ENCODE peak calls at places on chromosome X, in six cellular contexts. One of them, this sample, is unnamed.
A peak's percentile ranks its signal among the peaks of the same experiment; 100 is the strongest.

GRCh38 chrX:31547416-31547815 is 475.6 kb upstream of the FTHL17 start:
- DNase-seq in GM23248: peak; percentile 29
- DNase-seq in foreskin fibroblast: no peak
- DNase-seq in AG09309: no peak
- DNase-seq in astrocyte of the cerebellum: peak; percentile 27
- DNase-seq in CD4-positive, alpha-beta memory T cell: no peak
- DNase-seq in this sample: no peak

GRCh38 chrX:49877397-49878101 is 1.7 kb upstream of the USP27X start:
- DNase-seq in GM23248: no peak
- DNase-seq in foreskin fibroblast: peak; percentile 9
- DNase-seq in AG09309: no peak
- DNase-seq in astrocyte of the cerebellum: no peak
- DNase-seq in CD4-positive, alpha-beta memory T cell: no peak
- DNase-seq in this sample: no peak

GRCh38 chrX:12447448-12448154 is 309.3 kb downstream of the FRMPD4 start:
- DNase-seq in GM23248: peak; percentile 27
- DNase-seq in foreskin fibroblast: peak; percentile 88
- DNase-seq in AG09309: peak; percentile 85
- DNase-seq in astrocyte of the cerebellum: peak; percentile 27
- DNase-seq in CD4-positive, alpha-beta memory T cell: no peak
- DNase-seq in this sample: peak; percentile 81

GRCh38 chrX:82218361-82218760 is 1016.5 kb downstream of the SH3BGRL start:
- DNase-seq in GM23248: peak; percentile 23
- DNase-seq in foreskin fibroblast: no peak
- DNase-seq in AG09309: no peak
- DNase-seq in astrocyte of the cerebellum: no peak
- DNase-seq in CD4-positive, alpha-beta memory T cell: peak; percentile 20
- DNase-seq in this sample: no peak

GRCh38 chrX:73481521-73481920 is 34.7 kb downstream of the CDX4 start:
- DNase-seq in GM23248: no peak
- DNase-seq in foreskin fibroblast: no peak
- DNase-seq in AG09309: no peak
- DNase-seq in astrocyte of the cerebellum: no peak
- DNase-seq in CD4-positive, alpha-beta memory T cell: no peak
- DNase-seq in this sample: no peak

GRCh38 chrX:140038842-140039241 is 73.5 kb upstream of the CXorf66 start:
- DNase-seq in GM23248: no peak
- DNase-seq in foreskin fibroblast: no peak
- DNase-seq in AG09309: no peak
- DNase-seq in astrocyte of the cerebellum: no peak
- DNase-seq in CD4-positive, alpha-beta memory T cell: no peak
- DNase-seq in this sample: no peak

GRCh38 chrX:137565921-137566745 is at the start of gene ZIC3:
- DNase-seq in GM23248: peak; percentile 35
- DNase-seq in foreskin fibroblast: peak; percentile 17
- DNase-seq in AG09309: no peak
- DNase-seq in astrocyte of the cerebellum: peak; percentile 57
- DNase-seq in CD4-positive, alpha-beta memory T cell: no peak
- DNase-seq in this sample: no peak

GRCh38 chrX:150198776-150199175 is 164.3 kb upstream of the MAMLD1 start:
- DNase-seq in GM23248: peak; percentile 56
- DNase-seq in foreskin fibroblast: peak; percentile 27
- DNase-seq in AG09309: no peak
- DNase-seq in astrocyte of the cerebellum: no peak
- DNase-seq in CD4-positive, alpha-beta memory T cell: no peak
- DNase-seq in this sample: no peak

GRCh38 chrX:45191383-45191782 is 9.3 kb downstream of the DIPK2B start:
- DNase-seq in GM23248: no peak
- DNase-seq in foreskin fibroblast: no peak
- DNase-seq in AG09309: no peak
- DNase-seq in astrocyte of the cerebellum: no peak
- DNase-seq in CD4-positive, alpha-beta memory T cell: no peak
- DNase-seq in this sample: no peak

GRCh38 chrX:11629593-11630211 is 36.0 kb downstream of the ARHGAP6 start:
- DNase-seq in GM23248: peak; percentile 83
- DNase-seq in foreskin fibroblast: peak; percentile 86
- DNase-seq in AG09309: peak; percentile 25
- DNase-seq in astrocyte of the cerebellum: peak; percentile 91
- DNase-seq in CD4-positive, alpha-beta memory T cell: no peak
- DNase-seq in this sample: peak; percentile 8

GRCh38 chrX:1449581-1450149 is 3.0 kb downstream of the ASMTL start:
- DNase-seq in GM23248: no peak
- DNase-seq in foreskin fibroblast: no peak
- DNase-seq in AG09309: no peak
- DNase-seq in astrocyte of the cerebellum: no peak
- DNase-seq in CD4-positive, alpha-beta memory T cell: no peak
- DNase-seq in this sample: no peak

GRCh38 chrX:1448793-1449580 is 3.7 kb downstream of the ASMTL start:
- DNase-seq in GM23248: no peak
- DNase-seq in foreskin fibroblast: no peak
- DNase-seq in AG09309: no peak
- DNase-seq in astrocyte of the cerebellum: no peak
- DNase-seq in CD4-positive, alpha-beta memory T cell: no peak
- DNase-seq in this sample: no peak

GRCh38 chrX:52363247-52363883 is 5.5 kb upstream of the XAGE2 start:
- DNase-seq in GM23248: peak; percentile 10
- DNase-seq in foreskin fibroblast: peak; percentile 25
- DNase-seq in AG09309: no peak
- DNase-seq in astrocyte of the cerebellum: no peak
- DNase-seq in CD4-positive, alpha-beta memory T cell: no peak
- DNase-seq in this sample: no peak

GRCh38 chrX:39613997-39614679 is 483.6 kb downstream of the BCOR start:
- DNase-seq in GM23248: no peak
- DNase-seq in foreskin fibroblast: no peak
- DNase-seq in AG09309: no peak
- DNase-seq in astrocyte of the cerebellum: no peak
- DNase-seq in CD4-positive, alpha-beta memory T cell: no peak
- DNase-seq in this sample: no peak

GRCh38 chrX:130108647-130109428 is 1.5 kb downstream of the ELF4 start:
- DNase-seq in GM23248: peak; percentile 62
- DNase-seq in foreskin fibroblast: peak; percentile 60
- DNase-seq in AG09309: no peak
- DNase-seq in astrocyte of the cerebellum: no peak
- DNase-seq in CD4-positive, alpha-beta memory T cell: no peak
- DNase-seq in this sample: no peak

GRCh38 chrX:41970419-41970818 is 47.1 kb upstream of the CASK start:
- DNase-seq in GM23248: no peak
- DNase-seq in foreskin fibroblast: no peak
- DNase-seq in AG09309: no peak
- DNase-seq in astrocyte of the cerebellum: no peak
- DNase-seq in CD4-positive, alpha-beta memory T cell: no peak
- DNase-seq in this sample: no peak

GRCh38 chrX:110407910-110408545 is 49.4 kb downstream of the RTL9 start:
- DNase-seq in GM23248: peak; percentile 61
- DNase-seq in foreskin fibroblast: peak; percentile 77
- DNase-seq in AG09309: no peak
- DNase-seq in astrocyte of the cerebellum: no peak
- DNase-seq in CD4-positive, alpha-beta memory T cell: peak; percentile 64
- DNase-seq in this sample: no peak

GRCh38 chrX:152632445-152633097 is 5.1 kb upstream of the GABRQ start:
- DNase-seq in GM23248: peak; percentile 49
- DNase-seq in foreskin fibroblast: peak; percentile 66
- DNase-seq in AG09309: peak; percentile 3
- DNase-seq in astrocyte of the cerebellum: peak; percentile 19
- DNase-seq in CD4-positive, alpha-beta memory T cell: peak; percentile 21
- DNase-seq in this sample: peak; percentile 6

GRCh38 chrX:54427837-54428424 is 12.3 kb upstream of the TSR2 start:
- DNase-seq in GM23248: no peak
- DNase-seq in foreskin fibroblast: no peak
- DNase-seq in AG09309: no peak
- DNase-seq in astrocyte of the cerebellum: no peak
- DNase-seq in CD4-positive, alpha-beta memory T cell: no peak
- DNase-seq in this sample: no peak

GRCh38 chrX:76454456-76454927 is 27.0 kb downstream of the MAGEE1 start:
- DNase-seq in GM23248: peak; percentile 41
- DNase-seq in foreskin fibroblast: peak; percentile 0
- DNase-seq in AG09309: no peak
- DNase-seq in astrocyte of the cerebellum: no peak
- DNase-seq in CD4-positive, alpha-beta memory T cell: peak; percentile 33
- DNase-seq in this sample: no peak

GRCh38 chrX:1178580-1179057 is 33.8 kb downstream of the CRLF2 start:
- DNase-seq in GM23248: peak; percentile 24
- DNase-seq in foreskin fibroblast: no peak
- DNase-seq in AG09309: no peak
- DNase-seq in astrocyte of the cerebellum: no peak
- DNase-seq in CD4-positive, alpha-beta memory T cell: peak; percentile 33
- DNase-seq in this sample: no peak

GRCh38 chrX:39645059-39645895 is 452.5 kb downstream of the BCOR start:
- DNase-seq in GM23248: peak; percentile 92
- DNase-seq in foreskin fibroblast: peak; percentile 80
- DNase-seq in AG09309: peak; percentile 32
- DNase-seq in astrocyte of the cerebellum: peak; percentile 43
- DNase-seq in CD4-positive, alpha-beta memory T cell: no peak
- DNase-seq in this sample: peak; percentile 6

GRCh38 chrX:105533951-105534350 is 288.4 kb upstream of the NRK start:
- DNase-seq in GM23248: no peak
- DNase-seq in foreskin fibroblast: peak; percentile 9
- DNase-seq in AG09309: no peak
- DNase-seq in astrocyte of the cerebellum: no peak
- DNase-seq in CD4-positive, alpha-beta memory T cell: no peak
- DNase-seq in this sample: no peak

GRCh38 chrX:63503541-63503940 is 152.4 kb upstream of the SPIN4 start:
- DNase-seq in GM23248: peak; percentile 52
- DNase-seq in foreskin fibroblast: peak; percentile 18
- DNase-seq in AG09309: no peak
- DNase-seq in astrocyte of the cerebellum: peak; percentile 31
- DNase-seq in CD4-positive, alpha-beta memory T cell: no peak
- DNase-seq in this sample: no peak

GRCh38 chrX:63506320-63506719 is 155.2 kb upstream of the SPIN4 start:
- DNase-seq in GM23248: peak; percentile 44
- DNase-seq in foreskin fibroblast: peak; percentile 54
- DNase-seq in AG09309: no peak
- DNase-seq in astrocyte of the cerebellum: peak; percentile 22
- DNase-seq in CD4-positive, alpha-beta memory T cell: no peak
- DNase-seq in this sample: no peak

GRCh38 chrX:63513825-63514574 is 162.9 kb upstream of the SPIN4 start:
- DNase-seq in GM23248: peak; percentile 84
- DNase-seq in foreskin fibroblast: peak; percentile 82
- DNase-seq in AG09309: peak; percentile 49
- DNase-seq in astrocyte of the cerebellum: peak; percentile 55
- DNase-seq in CD4-positive, alpha-beta memory T cell: no peak
- DNase-seq in this sample: peak; percentile 56

GRCh38 chrX:63511361-63511760 is 160.2 kb upstream of the SPIN4 start:
- DNase-seq in GM23248: no peak
- DNase-seq in foreskin fibroblast: no peak
- DNase-seq in AG09309: no peak
- DNase-seq in astrocyte of the cerebellum: no peak
- DNase-seq in CD4-positive, alpha-beta memory T cell: no peak
- DNase-seq in this sample: no peak

DNA sequence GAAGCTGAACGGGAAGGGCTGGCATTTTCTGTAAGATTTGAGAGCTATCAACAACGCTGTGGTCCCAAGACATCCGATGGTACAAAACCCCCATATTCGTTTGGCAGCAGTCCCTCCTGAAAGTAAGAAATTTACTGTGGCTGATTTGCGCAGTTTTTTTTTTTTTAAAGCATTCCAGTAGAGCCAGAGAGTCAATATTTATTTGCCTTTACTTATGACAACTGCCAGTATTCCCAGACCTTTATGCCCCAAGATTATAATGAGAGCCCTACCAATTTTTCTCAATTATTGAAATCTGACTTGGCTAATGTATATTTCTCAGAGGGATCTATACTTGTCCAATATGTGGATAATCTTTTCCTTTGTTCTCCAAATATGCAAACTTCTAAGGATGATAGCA is 157.5 kb upstream of the SPIN4 start:
- DNase-seq in GM23248: no peak
- DNase-seq in foreskin fibroblast: no peak
- DNase-seq in AG09309: no peak
- DNase-seq in astrocyte of the cerebellum: no peak
- DNase-seq in CD4-positive, alpha-beta memory T cell: no peak
- DNase-seq in this sample: no peak
- H3K4me3 ChIP-seq in GM23248: no peak overlapping the region
- H3K4me3 ChIP-seq in foreskin fibroblast: no peak overlapping the region
- H3K4me3 ChIP-seq in AG09309: no peak overlapping the region
- H3K4me3 ChIP-seq in astrocyte of the cerebellum: no peak overlapping the region
- H3K4me3 ChIP-seq in CD4-positive, alpha-beta memory T cell: no peak overlapping the region
- H3K4me3 ChIP-seq in this sample: no peak overlapping the region

GRCh38 chrX:67619253-67619652 is 75.4 kb downstream of the AR start:
- DNase-seq in GM23248: peak; percentile 84
- DNase-seq in foreskin fibroblast: peak; percentile 85
- DNase-seq in AG09309: peak; percentile 38
- DNase-seq in astrocyte of the cerebellum: no peak
- DNase-seq in CD4-positive, alpha-beta memory T cell: no peak
- DNase-seq in this sample: no peak
- H3K4me3 ChIP-seq in GM23248: no peak overlapping the region
- H3K4me3 ChIP-seq in foreskin fibroblast: no peak overlapping the region
- H3K4me3 ChIP-seq in AG09309: no peak overlapping the region
- H3K4me3 ChIP-seq in astrocyte of the cerebellum: no peak overlapping the region
- H3K4me3 ChIP-seq in CD4-positive, alpha-beta memory T cell: no peak overlapping the region
- H3K4me3 ChIP-seq in this sample: no peak overlapping the region

GRCh38 chrX:24513416-24513815 is 48.3 kb downstream of the PDK3 start:
- DNase-seq in GM23248: no peak
- DNase-seq in foreskin fibroblast: no peak
- DNase-seq in AG09309: no peak
- DNase-seq in astrocyte of the cerebellum: no peak
- DNase-seq in CD4-positive, alpha-beta memory T cell: no peak
- DNase-seq in this sample: no peak
- H3K4me3 ChIP-seq in GM23248: no peak overlapping the region
- H3K4me3 ChIP-seq in foreskin fibroblast: no peak overlapping the region
- H3K4me3 ChIP-seq in AG09309: no peak overlapping the region
- H3K4me3 ChIP-seq in astrocyte of the cerebellum: no peak overlapping the region
- H3K4me3 ChIP-seq in CD4-positive, alpha-beta memory T cell: no peak overlapping the region
- H3K4me3 ChIP-seq in this sample: no peak overlapping the region

DNA sequence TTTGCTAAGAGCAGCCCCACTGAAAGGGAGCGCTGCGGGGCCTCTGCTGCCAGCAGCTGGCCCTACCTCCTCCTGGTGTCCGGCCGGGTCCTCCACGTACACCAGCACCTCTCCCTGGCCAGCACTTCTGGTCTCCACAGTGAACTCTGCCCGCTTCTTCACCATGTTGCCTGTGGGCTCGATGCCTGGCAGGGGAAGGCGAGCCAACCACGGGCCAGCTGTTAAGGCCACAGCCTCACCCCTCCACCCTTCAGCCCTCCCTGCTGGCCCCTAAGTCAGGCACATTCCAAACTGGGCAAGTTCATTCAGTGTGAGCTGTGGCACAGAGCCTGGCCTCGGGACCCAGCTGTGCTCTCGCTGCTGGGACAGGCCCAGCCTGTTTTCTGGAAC is 7.8 kb downstream of the FLNA start:
- DNase-seq in GM23248: peak; percentile 34
- DNase-seq in foreskin fibroblast: peak; percentile 40
- DNase-seq in AG09309: no peak
- DNase-seq in astrocyte of the cerebellum: no peak
- DNase-seq in CD4-positive, alpha-beta memory T cell: no peak
- DNase-seq in this sample: no peak
- H3K4me3 ChIP-seq in GM23248: peak overlapping the region; percentile 26
- H3K4me3 ChIP-seq in foreskin fibroblast: no peak overlapping the region
- H3K4me3 ChIP-seq in AG09309: no peak overlapping the region
- H3K4me3 ChIP-seq in astrocyte of the cerebellum: no peak overlapping the region
- H3K4me3 ChIP-seq in CD4-positive, alpha-beta memory T cell: no peak overlapping the region
- H3K4me3 ChIP-seq in this sample: peak overlapping the region; percentile 92

DNA sequence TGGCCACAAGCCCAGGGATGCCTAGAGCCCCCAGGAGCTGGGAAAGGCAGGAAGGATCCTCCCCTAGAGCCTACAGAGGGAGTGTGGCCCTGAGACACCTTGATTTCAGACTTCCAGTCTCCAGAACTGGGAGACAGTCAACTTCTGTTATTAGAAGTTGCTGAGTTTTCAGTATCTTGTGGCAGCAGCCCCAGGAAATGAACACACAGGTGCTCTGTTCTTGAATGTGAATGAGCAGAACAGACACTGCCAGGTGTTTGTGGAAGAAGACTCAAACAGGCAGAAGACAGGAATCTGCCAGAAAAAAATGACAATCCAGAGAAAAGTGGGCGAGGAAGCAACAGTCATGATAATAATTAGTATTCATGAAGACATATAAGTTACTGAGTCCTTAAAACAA is 64.5 kb upstream of the STS start:
- DNase-seq in GM23248: no peak
- DNase-seq in foreskin fibroblast: no peak
- DNase-seq in AG09309: no peak
- DNase-seq in astrocyte of the cerebellum: no peak
- DNase-seq in CD4-positive, alpha-beta memory T cell: no peak
- DNase-seq in this sample: no peak
- H3K4me3 ChIP-seq in GM23248: no peak overlapping the region
- H3K4me3 ChIP-seq in foreskin fibroblast: no peak overlapping the region
- H3K4me3 ChIP-seq in AG09309: no peak overlapping the region
- H3K4me3 ChIP-seq in astrocyte of the cerebellum: no peak overlapping the region
- H3K4me3 ChIP-seq in CD4-positive, alpha-beta memory T cell: no peak overlapping the region
- H3K4me3 ChIP-seq in this sample: no peak overlapping the region

This sample was measured in AG04450.